ENCODE peak calls at places on chromosome 1, in ten cellular contexts. Q, O, U, I, P, D, M, B, C and F are unnamed samples.

GRCh38 chr1:167713330-167714081 is 8.3 kb upstream of the MPZL1 start:
- DNase-seq in O (no peak), P (no peak), U (peak; percentile 57), M (no peak), I (peak; percentile 37), Q (no peak), C (no peak), B (peak; percentile 17), D (no peak), F (no peak)

GRCh38 chr1:65265296-65266271 is 43.8 kb upstream of the DNAJC6 start:
- DNase-seq in D (peak; percentile 18), O (peak; percentile 82), I (no peak), M (peak; percentile 10), C (no peak), P (no peak), U (peak; percentile 80), Q (peak; percentile 42), B (peak; percentile 81), F (no peak)

GRCh38 chr1:40873863-40874472 is 11.8 kb upstream of the CITED4 start:
- DNase-seq in D (no peak), B (no peak), C (no peak), O (no peak), Q (no peak), P (no peak), M (no peak), U (no peak), I (no peak), F (no peak)

GRCh38 chr1:21607549-21608529 is 61.3 kb downstream of the RAP1GAP start:
- DNase-seq in O (peak; percentile 100), M (no peak), U (peak; percentile 10), B (peak; percentile 80), D (no peak), Q (peak; percentile 58), P (no peak), I (peak; percentile 78), C (peak; percentile 47), F (peak; percentile 73)

GRCh38 chr1:226679853-226680516 is 59.1 kb downstream of the ITPKB start:
- DNase-seq in P (no peak), C (no peak), U (peak; percentile 88), M (no peak), D (peak; percentile 76), Q (no peak), I (peak; percentile 84), O (peak; percentile 92), B (peak; percentile 95), F (peak; percentile 90)

GRCh38 chr1:212689758-212690540 is 9.7 kb downstream of the BATF3 start:
- DNase-seq in C (no peak), M (no peak), U (no peak), D (no peak), Q (no peak), B (no peak), P (no peak), I (no peak), O (no peak), F (no peak)

GRCh38 chr1:240691521-240692338 is 79.8 kb upstream of the GREM2 start:
- DNase-seq in O (peak; percentile 49), Q (peak; percentile 71), I (no peak), P (no peak), U (peak; percentile 72), M (no peak), D (no peak), C (no peak), B (peak; percentile 62), F (no peak)

GRCh38 chr1:153615406-153615805 is 719 bp downstream of the S100A14 start:
- DNase-seq in I (no peak), P (no peak), B (no peak), U (no peak), D (no peak), O (no peak), Q (peak; percentile 54), M (no peak), C (no peak), F (no peak)

GRCh38 chr1:109832935-109833334 is 69.2 kb upstream of the EPS8L3 start:
- DNase-seq in U (no peak), I (no peak), O (no peak), D (no peak), B (no peak), M (no peak), P (no peak), Q (no peak), C (no peak), F (no peak)

GRCh38 chr1:224640018-224640417 is 23.9 kb downstream of the CNIH3 start:
- DNase-seq in B (no peak), P (no peak), I (no peak), Q (no peak), U (no peak), M (no peak), C (no peak), O (no peak), D (no peak), F (no peak)

GRCh38 chr1:35255276-35255675 is 13.2 kb upstream of the ZMYM4 start:
- DNase-seq in O (no peak), D (no peak), Q (no peak), I (no peak), U (no peak), C (no peak), M (no peak), B (no peak), P (no peak), F (no peak)

GRCh38 chr1:12180315-12180714 is 13.5 kb downstream of the TNFRSF1B start:
- DNase-seq in I (no peak), Q (peak; percentile 27), P (no peak), O (no peak), D (no peak), M (peak; percentile 96), U (no peak), B (no peak), C (no peak), F (peak; percentile 97)